ENCODE peak calls at places on chromosomes 3 and 15, in eight cellular contexts. L is iris pigment epithelial cell, V is AG08395, Q is AG09319, N is caudate nucleus, A is astrocyte of the hippocampus, Z is LoVo, H is GM04504. K is an unnamed sample.

GRCh38 chr3:194549853-194550252 is 63.1 kb upstream of the ATP13A3 start:
- DNase-seq in V (no peak), A (no peak), Z (no peak), H (no peak), Q (no peak), L (no peak), N (no peak), K (no peak)

GRCh38 chr15:31482122-31482922 is 155.7 kb downstream of the KLF13 start:
- DNase-seq in Z (no peak), H (no peak), L (no peak), N (no peak), Q (no peak), V (no peak), A (no peak), K (no peak)

GRCh38 chr3:64445318-64446300 is 220.3 kb upstream of the PRICKLE2 start:
- DNase-seq in L (no peak), Z (no peak), A (peak; percentile 79), Q (no peak), V (peak; percentile 22), H (no peak), N (no peak), K (peak; percentile 68)

GRCh38 chr3:58668247-58668646 is 1.7 kb upstream of the FAM3D start:
- DNase-seq in A (no peak), L (no peak), Z (peak; percentile 47), V (no peak), H (no peak), Q (no peak), N (no peak), K (no peak)

GRCh38 chr15:71812966-71813722 is 2.8 kb downstream of the NR2E3 start:
- DNase-seq in N (no peak), H (peak; percentile 13), Z (no peak), A (no peak), V (peak; percentile 31), L (no peak), Q (no peak), K (peak; percentile 41)

GRCh38 chr3:72855001-72855400 is 6.8 kb upstream of the SHQ1 start:
- DNase-seq in Q (no peak), L (no peak), H (no peak), N (no peak), A (no peak), Z (no peak), V (no peak), K (no peak)

GRCh38 chr3:37324752-37325407 is 150.5 kb upstream of the LRRFIP2 start:
- DNase-seq in Z (no peak), N (no peak), L (peak; percentile 54), H (no peak), Q (peak; percentile 38), A (peak; percentile 76), V (peak; percentile 30), K (peak; percentile 9)

GRCh38 chr3:23077126-23077525 is 126.0 kb upstream of the UBE2E2 start:
- DNase-seq in N (no peak), Q (no peak), Z (no peak), V (no peak), H (no peak), L (no peak), A (no peak), K (no peak)

GRCh38 chr15:41967506-41968206 is 4.7 kb downstream of the EHD4 start:
- DNase-seq in V (peak; percentile 51), L (peak; percentile 49), Z (no peak), N (no peak), A (peak; percentile 48), H (no peak), Q (no peak), K (peak; percentile 72)

GRCh38 chr3:71355862-71356261 is 227.7 kb downstream of the FOXP1 start:
- DNase-seq in Q (no peak), Z (no peak), N (no peak), V (no peak), H (no peak), A (no peak), L (no peak), K (no peak)

GRCh38 chr3:178083906-178084823 is 452.1 kb upstream of the KCNMB2 start:
- DNase-seq in N (no peak), A (peak; percentile 47), V (no peak), Q (no peak), L (peak; percentile 58), Z (no peak), H (no peak), K (no peak)